ENCODE peak calls at places on chromosome 11, in four cellular contexts. S, Y, O and U are unnamed samples.

GRCh38 chr11:124878497-124879228 is 13.4 kb downstream of the ROBO3 start:
- DNase-seq in Y (peak; percentile 67), S (no peak), O (no peak), U (no peak)

GRCh38 chr11:127993788-127994187 is 593.6 kb downstream of the ETS1 start:
- DNase-seq in O (no peak), Y (no peak), S (no peak), U (no peak)

GRCh38 chr11:111347723-111348115 is 31.4 kb downstream of the POU2AF1 start:
- DNase-seq in S (no peak), Y (peak; percentile 59), O (no peak), U (no peak)

GRCh38 chr11:15969281-15969680 is 387.1 kb downstream of the SOX6 start:
- DNase-seq in O (no peak), S (peak; percentile 45), Y (no peak), U (peak; percentile 16)

GRCh38 chr11:80188228-80188627 is 747.4 kb upstream of the TENM4 start:
- DNase-seq in S (no peak), O (no peak), Y (no peak), U (no peak)

GRCh38 chr11:47148903-47149535 is 27.7 kb downstream of the ARFGAP2 start:
- DNase-seq in Y (no peak), O (peak; percentile 93), S (no peak), U (no peak)

GRCh38 chr11:63274776-63275175 is 31.4 kb upstream of the SLC22A25 start:
- DNase-seq in S (no peak), Y (no peak), O (no peak), U (no peak)

GRCh38 chr11:64148200-64148916 is 17.6 kb downstream of the MACROD1 start:
- DNase-seq in O (peak; percentile 87), S (peak; percentile 72), Y (peak; percentile 94), U (peak; percentile 80)

GRCh38 chr11:69707156-69707555 is 3.3 kb upstream of the FGF19 start:
- DNase-seq in Y (no peak), O (no peak), S (no peak), U (no peak)

GRCh38 chr11:14373941-14374646 is 15.1 kb upstream of the RRAS2 start:
- DNase-seq in O (no peak), Y (no peak), S (no peak), U (no peak)

GRCh38 chr11:93783767-93784151 is 323 bp upstream of the MED17 start:
- DNase-seq in Y (no peak), S (no peak), O (no peak), U (no peak)

GRCh38 chr11:119307219-119307618 is 9.7 kb downstream of the MCAM start:
- DNase-seq in S (no peak), O (no peak), Y (no peak), U (no peak)

GRCh38 chr11:8658210-8658968 is 24.1 kb downstream of the TRIM66 start:
- DNase-seq in Y (no peak), O (no peak), S (no peak), U (no peak)

GRCh38 chr11:69089258-69089657 is 40.5 kb downstream of the TPCN2 start:
- DNase-seq in Y (no peak), O (peak; percentile 89), S (no peak), U (no peak)

GRCh38 chr11:82996966-82997606 is 74.6 kb downstream of the RAB30 start:
- DNase-seq in O (no peak), S (peak; percentile 80), Y (no peak), U (peak; percentile 65)

GRCh38 chr11:115721309-115722007 is 217.2 kb upstream of the CADM1 start:
- DNase-seq in Y (no peak), O (no peak), S (no peak), U (no peak)

GRCh38 chr11:63290285-63290684 is 46.9 kb upstream of the SLC22A25 start:
- DNase-seq in Y (no peak), O (no peak), S (no peak), U (no peak)

GRCh38 chr11:19537803-19538453 is 174.7 kb upstream of the NAV2 start:
- DNase-seq in O (no peak), S (no peak), Y (no peak), U (no peak)

GRCh38 chr11:33652930-33653329 is 47.7 kb downstream of the C11orf91 start:
- DNase-seq in S (no peak), O (no peak), Y (no peak), U (no peak)

GRCh38 chr11:116851631-116852030 is 14.2 kb upstream of the APOA1 start:
- DNase-seq in S (peak; percentile 34), Y (no peak), O (no peak), U (no peak)

GRCh38 chr11:61701298-61701993 is 21.3 kb downstream of the DAGLA start:
- DNase-seq in Y (no peak), O (no peak), S (peak; percentile 48), U (no peak)
- TF ChIP-seq CTCF in Y (no peak), O (no peak), S (peak; percentile 36), U (peak; percentile 19)

DNA sequence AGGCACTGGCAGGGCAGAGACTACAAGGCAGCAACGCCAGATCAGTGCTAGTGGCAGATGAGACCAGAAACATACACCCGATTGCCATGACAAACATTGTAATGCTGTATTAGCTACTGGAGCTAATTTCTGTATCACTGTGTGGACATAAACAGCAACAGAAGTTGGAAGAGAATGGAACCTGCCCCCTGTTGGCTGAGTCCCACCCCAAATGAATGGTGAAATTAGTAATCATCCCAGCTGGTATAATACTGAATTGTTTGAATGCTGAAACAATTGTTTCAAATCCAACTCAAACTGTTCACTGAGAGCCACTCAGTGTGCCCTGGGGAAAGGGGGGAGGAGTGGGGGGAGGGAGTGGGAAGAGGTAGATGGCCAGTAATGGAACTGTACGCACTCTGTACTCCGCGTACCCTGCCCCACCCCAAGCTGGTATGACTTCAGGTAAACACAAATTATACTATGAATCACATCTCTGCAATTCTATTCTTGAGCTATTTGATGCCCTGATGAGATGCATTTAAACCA is 11.2 kb upstream of the BIRC3 start:
- DNase-seq in O (no peak), Y (peak; percentile 89), S (peak; percentile 83), U (no peak)
- TF ChIP-seq CTCF in O (no peak), Y (no peak), S (no peak), U (no peak)

GRCh38 chr11:10750838-10751580 is at the start of gene CTR9:
- DNase-seq in O (peak; percentile 96), S (peak; percentile 95), Y (peak; percentile 98), U (peak; percentile 85)
- TF ChIP-seq CTCF in O (no peak), S (no peak), Y (no peak), U (peak; percentile 49)

GRCh38 chr11:5317301-5317700 is 6.8 kb downstream of the OR51B2 start:
- DNase-seq in O (no peak), Y (no peak), S (no peak), U (no peak)
- TF ChIP-seq CTCF in O (no peak), Y (no peak), S (no peak), U (no peak)

GRCh38 chr11:65636810-65637557 is 917 bp upstream of the SIPA1 start:
- DNase-seq in O (no peak), Y (no peak), S (no peak), U (no peak)

GRCh38 chr11:65634905-65635731 is 2.8 kb upstream of the SIPA1 start:
- DNase-seq in Y (no peak), S (no peak), O (no peak), U (no peak)

GRCh38 chr11:65636108-65636809 is 1.6 kb upstream of the SIPA1 start:
- DNase-seq in Y (no peak), S (no peak), O (no peak), U (no peak)

GRCh38 chr11:65639623-65640482 is 2.0 kb downstream of the SIPA1 start:
- DNase-seq in O (no peak), Y (no peak), S (peak; percentile 67), U (peak; percentile 80)

DNA sequence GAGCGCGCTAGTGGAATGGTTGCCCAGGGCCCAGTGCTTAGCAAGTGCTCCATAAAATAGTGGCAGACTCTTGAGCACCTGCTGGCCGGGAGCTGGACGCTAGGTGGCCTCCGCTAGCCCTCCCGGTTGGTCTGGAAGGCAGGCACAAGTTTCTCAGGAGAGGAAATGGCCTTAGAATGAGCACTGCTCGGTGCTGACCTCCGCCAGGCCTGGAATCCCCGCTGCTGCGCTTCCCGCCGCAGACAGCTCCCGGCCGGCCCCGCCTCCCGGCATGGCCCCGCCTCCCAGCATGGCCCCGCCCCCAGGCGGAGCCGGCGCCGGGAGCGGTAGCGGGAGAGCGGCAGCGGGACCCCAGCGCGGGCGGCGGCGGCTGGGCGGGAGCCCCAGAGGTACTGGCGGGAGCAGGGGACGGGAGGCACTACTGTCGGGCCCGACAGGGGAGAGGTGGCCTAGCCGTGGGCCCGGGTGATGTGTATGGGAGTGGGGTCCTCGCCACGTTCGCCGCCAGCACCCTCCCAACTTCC is at the start of gene SIPA1:
- DNase-seq in O (peak; percentile 90), S (peak; percentile 80), Y (no peak), U (peak; percentile 90)
- TF ChIP-seq CTCF in O (no peak), S (peak; percentile 20), Y (no peak), U (no peak)